ENCODE peak calls at places on chromosomes 4 and X, in nine cellular contexts. B is hepatocyte, T is cardiac fibroblast, P is fibroblast of the aortic adventitia, N is HFF-Myc, L is tibial nerve, U is IMR-90, H is left lung, W is fibroblast of lung. Q is an unnamed sample.

GRCh38 chr4:72286185-72286584 is 254.4 kb downstream of the NPFFR2 start:
- DNase-seq in B (peak; percentile 23), T (peak; percentile 5), P (peak; percentile 40), N (no peak), L (no peak), U (peak; percentile 12), H (no peak), W (peak; percentile 32), Q (peak; percentile 16)

GRCh38 chr4:2257361-2258001 is 4.4 kb downstream of the MXD4 start:
- DNase-seq in B (no peak), T (no peak), P (no peak), N (no peak), L (peak; percentile 6), U (no peak), H (peak; percentile 24), W (no peak), Q (no peak)

GRCh38 chr4:185211035-185211434 is 1.6 kb downstream of the SNX25 start:
- DNase-seq in B (no peak), T (no peak), P (peak; percentile 42), N (no peak), L (no peak), U (peak; percentile 28), H (no peak), W (no peak), Q (peak; percentile 22)

GRCh38 chr4:7775396-7775795 is 164.3 kb downstream of the AFAP1 start:
- DNase-seq in B (no peak), T (no peak), P (no peak), N (no peak), L (no peak), U (no peak), H (no peak), W (no peak), Q (no peak)

GRCh38 chr4:128615197-128615596 is 194.3 kb upstream of the JADE1 start:
- DNase-seq in B (no peak), T (no peak), P (no peak), N (no peak), L (no peak), U (no peak), H (no peak), W (no peak), Q (no peak)

GRCh38 chr4:37976513-37976912 is 16.3 kb downstream of the PTTG2 start:
- DNase-seq in B (peak; percentile 66), T (peak; percentile 12), P (no peak), N (no peak), L (no peak), U (no peak), H (no peak), W (peak; percentile 6), Q (peak; percentile 16)

GRCh38 chr4:100356172-100356571 is 161.7 kb downstream of the EMCN start:
- DNase-seq in B (no peak), T (no peak), P (no peak), N (no peak), L (no peak), U (no peak), H (no peak), W (no peak), Q (no peak)

GRCh38 chrX:87528487-87528886 is 10.9 kb downstream of the KLHL4 start:
- DNase-seq in B (no peak), T (no peak), P (no peak), N (no peak), L (no peak), U (no peak), H (no peak), W (no peak), Q (no peak)

GRCh38 chrX:15929231-15929630 is 74.6 kb upstream of the AP1S2 start:
- DNase-seq in B (peak; percentile 12), T (no peak), P (no peak), N (no peak), L (no peak), U (no peak), H (no peak), W (peak; percentile 24), Q (no peak)

GRCh38 chrX:27555514-27555913 is 34.6 kb upstream of the DCAF8L2 start:
- DNase-seq in B (peak; percentile 37), T (peak; percentile 64), P (peak; percentile 41), N (no peak), L (no peak), U (peak; percentile 40), H (no peak), W (peak; percentile 3), Q (peak; percentile 35)

GRCh38 chrX:94365736-94366135 is 691.7 kb downstream of the FAM133A start:
- DNase-seq in B (no peak), T (no peak), P (no peak), N (no peak), L (no peak), U (no peak), H (no peak), W (no peak), Q (no peak)

GRCh38 chr4:124265701-124266100 is 446.8 kb downstream of the ANKRD50 start:
- DNase-seq in B (no peak), T (no peak), P (peak; percentile 70), N (no peak), L (no peak), U (peak; percentile 62), H (no peak), W (peak; percentile 72), Q (no peak)

GRCh38 chr4:41359069-41359769 is 102.5 kb downstream of the UCHL1 start:
- DNase-seq in B (no peak), T (no peak), P (no peak), N (no peak), L (no peak), U (no peak), H (no peak), W (no peak), Q (no peak)

GRCh38 chrX:34578237-34578636 is 78.8 kb downstream of the TMEM47 start:
- DNase-seq in B (peak; percentile 64), T (peak; percentile 62), P (peak; percentile 73), N (no peak), L (no peak), U (peak; percentile 56), H (no peak), W (peak; percentile 21), Q (peak; percentile 38)

GRCh38 chr4:80183196-80184052 is 13.9 kb upstream of the PRDM8 start:
- DNase-seq in B (no peak), T (no peak), P (no peak), N (no peak), L (no peak), U (no peak), H (no peak), W (peak; percentile 46), Q (peak; percentile 20)

GRCh38 chr4:15507679-15508078 is 38.0 kb downstream of the CC2D2A start:
- DNase-seq in B (no peak), T (no peak), P (no peak), N (no peak), L (no peak), U (no peak), H (no peak), W (no peak), Q (no peak)

GRCh38 chrX:49237060-49237459 is 1.8 kb downstream of the CCDC22 start:
- DNase-seq in B (no peak), T (no peak), P (no peak), N (no peak), L (no peak), U (no peak), H (peak; percentile 37), W (no peak), Q (no peak)

GRCh38 chrX:72254835-72255234 is 16.0 kb upstream of the ERCC6L start:
- DNase-seq in B (no peak), T (no peak), P (no peak), N (no peak), L (no peak), U (no peak), H (no peak), W (no peak), Q (no peak)

GRCh38 chr4:163693776-163694175 is 199.3 kb downstream of the TMA16 start:
- DNase-seq in B (no peak), T (no peak), P (no peak), N (no peak), L (no peak), U (peak; percentile 87), H (no peak), W (peak; percentile 92), Q (peak; percentile 8)

GRCh38 chrX:24838624-24839023 is 144.9 kb downstream of the POLA1 start:
- DNase-seq in B (peak; percentile 52), T (peak; percentile 49), P (peak; percentile 64), N (no peak), L (no peak), U (peak; percentile 50), H (no peak), W (peak; percentile 23), Q (peak; percentile 48)

GRCh38 chrX:152177052-152177451 is 38.7 kb upstream of the MAGEA10 start:
- DNase-seq in B (no peak), T (no peak), P (no peak), N (no peak), L (no peak), U (no peak), H (no peak), W (no peak), Q (no peak)

DNA sequence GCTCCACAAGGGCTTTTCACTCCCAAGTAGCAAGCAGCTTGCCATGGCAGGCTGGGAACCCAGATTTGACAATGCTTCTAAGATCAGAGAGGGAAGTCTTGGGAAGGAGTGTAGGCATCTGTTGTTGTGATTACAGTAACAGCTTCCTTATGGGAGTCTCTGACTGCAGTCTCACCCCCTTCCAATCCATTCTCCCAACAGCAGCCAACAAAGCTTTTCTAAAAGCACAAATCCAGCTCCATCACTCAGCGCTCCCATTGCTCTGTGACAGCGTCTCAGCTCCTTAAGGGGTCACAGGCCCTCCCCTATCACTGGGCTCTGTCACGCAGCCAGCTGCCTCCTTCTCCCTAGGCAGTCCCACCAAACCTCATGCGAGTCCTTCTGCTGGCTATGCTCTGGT is 7.1 kb downstream of the IGFBP7 start:
- DNase-seq in B (no peak), T (peak; percentile 68), P (peak; percentile 63), N (no peak), L (no peak), U (peak; percentile 35), H (no peak), W (no peak), Q (peak; percentile 72)
- H3K4me3 ChIP-seq in B (no peak overlapping the region), T (peak overlapping the region; percentile 18), P (peak overlapping the region; percentile 9), N (no peak overlapping the region), L (no peak overlapping the region), U (no peak overlapping the region), H (no peak overlapping the region), W (no peak overlapping the region), Q (no peak overlapping the region)

GRCh38 chrX:150362599-150363481 is at the start of gene MAMLD1:
- DNase-seq in B (peak; percentile 61), T (peak; percentile 80), P (peak; percentile 77), N (no peak), L (peak; percentile 56), U (peak; percentile 84), H (peak; percentile 73), W (peak; percentile 85), Q (peak; percentile 81)
- H3K4me3 ChIP-seq in B (peak within 1 kb of the TSS; percentile 29), T (peak within 1 kb of the TSS; percentile 65), P (peak within 1 kb of the TSS; percentile 70), N (peak within 1 kb of the TSS; percentile 56), L (peak within 1 kb of the TSS; percentile 44), U (peak within 1 kb of the TSS; percentile 83), H (peak within 1 kb of the TSS; percentile 42), W (peak within 1 kb of the TSS; percentile 69), Q (peak within 1 kb of the TSS; percentile 73)

GRCh38 chrX:20217279-20217678 is 49.4 kb downstream of the RPS6KA3 start:
- DNase-seq in B (peak; percentile 7), T (peak; percentile 66), P (peak; percentile 80), N (peak; percentile 24), L (no peak), U (peak; percentile 78), H (no peak), W (peak; percentile 67), Q (peak; percentile 69)
- H3K4me3 ChIP-seq in B (no peak overlapping the region), T (peak overlapping the region; percentile 35), P (no peak overlapping the region), N (no peak overlapping the region), L (no peak overlapping the region), U (no peak overlapping the region), H (no peak overlapping the region), W (no peak overlapping the region), Q (no peak overlapping the region)

GRCh38 chrX:19110642-19111041 is 11.6 kb downstream of the ADGRG2 start:
- DNase-seq in B (no peak), T (no peak), P (no peak), N (no peak), L (no peak), U (no peak), H (no peak), W (no peak), Q (no peak)

GRCh38 chrX:19107035-19107434 is 15.2 kb downstream of the ADGRG2 start:
- DNase-seq in B (no peak), T (no peak), P (no peak), N (no peak), L (no peak), U (no peak), H (no peak), W (no peak), Q (no peak)
- H3K4me3 ChIP-seq in B (no peak overlapping the region), T (no peak overlapping the region), P (no peak overlapping the region), N (no peak overlapping the region), L (no peak overlapping the region), U (no peak overlapping the region), H (no peak overlapping the region), W (no peak overlapping the region), Q (no peak overlapping the region)

Q was measured in fibroblast of villous mesenchyme.